ENCODE peak calls at places on chromosome X, in four cellular contexts. V is HFF-Myc, D is cardiac fibroblast, R is endothelial cell of umbilical vein. Z is an unnamed sample.

GRCh38 chrX:36909584-36909983 is 98.6 kb upstream of the FAM47C start:
- DNase-seq in V (no peak), D (peak), R (no peak), Z (no peak)

GRCh38 chrX:30228526-30228925 is 1.9 kb upstream of the MAGEB3 start:
- DNase-seq in V (no peak), R (no peak), D (no peak), Z (no peak)

GRCh38 chrX:96791559-96791958 is 92.1 kb upstream of the RPA4 start:
- DNase-seq in R (no peak), D (peak), V (no peak), Z (peak)

GRCh38 chrX:119155416-119156035 is 27.9 kb upstream of the KIAA1210 start:
- DNase-seq in R (peak), D (peak), V (peak), Z (peak)

GRCh38 chrX:33336783-33337182 is 125.4 kb upstream of the DMD start:
- DNase-seq in R (peak), D (peak), V (no peak), Z (no peak)

GRCh38 chrX:45824471-45824870 is 623.8 kb upstream of the DIPK2B start:
- DNase-seq in R (peak), D (peak), V (peak), Z (peak)

GRCh38 chrX:104309169-104309568 is 54.4 kb upstream of the ESX1 start:
- DNase-seq in D (no peak), R (no peak), V (no peak), Z (no peak)

GRCh38 chrX:151896734-151897474 is 15.8 kb upstream of the MAGEA4 start:
- DNase-seq in R (no peak), V (no peak), D (peak), Z (peak)

GRCh38 chrX:44903107-44903506 is 30.1 kb downstream of the KDM6A start:
- DNase-seq in D (peak), V (no peak), R (peak), Z (no peak)

GRCh38 chrX:52271212-52271611 is 86.5 kb downstream of the MAGED4 start:
- DNase-seq in D (peak), R (no peak), V (no peak), Z (no peak)

GRCh38 chrX:121389976-121390709 is 342.7 kb downstream of the GLUD2 start:
- DNase-seq in D (peak), R (no peak), V (no peak), Z (peak)

GRCh38 chrX:11458175-11458574 is 165.0 kb downstream of the AMELX start:
- DNase-seq in D (no peak), V (no peak), R (no peak), Z (no peak)

GRCh38 chrX:150767475-150768131 is 74.4 kb downstream of the MTMR1 start:
- DNase-seq in R (no peak), D (peak), V (peak), Z (peak)

GRCh38 chrX:26445288-26445687 is 229.3 kb downstream of the MAGEB5 start:
- DNase-seq in V (no peak), D (no peak), R (no peak), Z (no peak)

GRCh38 chrX:49915352-49916222 is 6.8 kb upstream of the CLCN5 start:
- DNase-seq in D (peak), V (no peak), R (peak), Z (no peak)

GRCh38 chrX:75156537-75156945 is 458 bp upstream of the ABCB7 start:
- DNase-seq in V (no peak), D (peak), R (peak), Z (peak)

GRCh38 chrX:74535633-74536141 is 78.7 kb downstream of the RLIM start:
- DNase-seq in D (peak), V (no peak), R (peak), Z (peak)

GRCh38 chrX:39759526-39760224 is 338.1 kb downstream of the BCOR start:
- DNase-seq in R (peak), D (peak), V (no peak), Z (peak)

GRCh38 chrX:29787666-29788065 is 427.7 kb upstream of the MAGEB2 start:
- DNase-seq in D (peak), R (no peak), V (no peak), Z (no peak)

GRCh38 chrX:69137371-69137881 is 27.8 kb downstream of the PJA1 start:
- DNase-seq in D (peak), V (no peak), R (no peak), Z (no peak)

GRCh38 chrX:130857207-130857606 is 45.8 kb downstream of the ENOX2 start:
- DNase-seq in D (no peak), R (no peak), V (no peak), Z (no peak)

GRCh38 chrX:72142094-72142843 is 10.6 kb upstream of the RTL5 start:
- DNase-seq in R (no peak), V (no peak), D (no peak), Z (no peak)

GRCh38 chrX:46579250-46579649 is 5.7 kb downstream of the CHST7 start:
- DNase-seq in R (no peak), D (no peak), V (no peak), Z (no peak)

GRCh38 chrX:19332983-19333382 is 10.7 kb upstream of the PDHA1 start:
- DNase-seq in R (no peak), D (peak), V (peak), Z (no peak)

GRCh38 chrX:102712967-102713677 is 874 bp downstream of the GPRASP2 start:
- DNase-seq in R (peak), D (peak), V (no peak), Z (no peak)

GRCh38 chrX:150365051-150365952 is 2.2 kb downstream of the MAMLD1 start:
- DNase-seq in R (peak), V (no peak), D (peak), Z (no peak)

GRCh38 chrX:109409181-109409580 is 72.7 kb downstream of the GUCY2F start:
- DNase-seq in V (no peak), R (no peak), D (no peak), Z (no peak)

GRCh38 chrX:68723491-68724155 is 76.2 kb downstream of the STARD8 start:
- DNase-seq in V (no peak), D (no peak), R (no peak), Z (no peak)

GRCh38 chrX:17851854-17852253 is 9.2 kb downstream of the RAI2 start:
- DNase-seq in R (no peak), D (no peak), V (no peak), Z (no peak)

GRCh38 chrX:153706799-153707198 is 17.4 kb downstream of the BCAP31 start:
- DNase-seq in V (no peak), R (no peak), D (no peak), Z (no peak)

GRCh38 chrX:32871636-32872035 is 339.7 kb downstream of the DMD start:
- DNase-seq in D (peak), R (no peak), V (no peak), Z (no peak)

GRCh38 chrX:121987163-121987562 is 939.8 kb downstream of the GLUD2 start:
- DNase-seq in R (no peak), D (peak), V (peak), Z (peak)

GRCh38 chrX:38898261-38898660 is 97.0 kb downstream of the MID1IP1 start:
- DNase-seq in D (no peak), V (no peak), R (no peak), Z (no peak)

GRCh38 chrX:15310117-15310516 is 5.3 kb downstream of the ASB11 start:
- DNase-seq in D (peak), R (peak), V (no peak), Z (no peak)
- H3K4me3 ChIP-seq in D (no peak), R (no peak), V (no peak), Z (no peak)

DNA sequence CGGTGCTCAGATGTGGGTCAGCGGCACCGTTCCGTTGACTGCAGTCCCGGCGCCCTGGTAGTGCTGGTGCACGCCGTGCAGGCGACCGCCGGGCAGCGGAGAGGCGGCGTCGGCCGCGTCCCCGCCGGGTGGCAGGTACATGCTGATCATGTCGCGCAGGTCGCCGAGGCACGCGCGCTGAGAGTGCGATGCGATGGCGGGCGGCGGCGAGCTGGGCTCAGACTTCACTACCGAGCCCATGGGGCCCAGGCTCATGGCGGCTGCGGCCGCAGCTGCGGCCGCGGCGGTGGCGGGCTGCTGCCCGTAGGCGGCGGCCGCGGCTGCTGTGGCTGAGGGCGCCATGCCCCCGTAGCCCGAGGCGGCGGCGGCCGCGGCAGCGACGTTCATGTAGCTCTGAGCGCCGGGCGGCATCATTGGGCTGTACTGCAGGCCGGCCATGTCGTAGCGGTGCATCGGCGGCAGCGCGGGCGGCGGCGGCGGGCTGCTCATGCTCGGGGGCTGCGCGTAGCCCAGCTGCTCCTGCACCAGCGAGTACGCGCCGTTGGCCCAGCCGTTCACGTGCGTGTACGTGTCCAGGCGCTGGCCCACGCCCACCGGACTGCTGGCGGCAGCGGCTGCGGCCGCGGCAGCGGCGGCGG is 1.0 kb downstream of the SOX3 start:
- DNase-seq in R (peak), V (no peak), D (no peak), Z (no peak)
- H3K4me3 ChIP-seq in R (no peak), V (no peak), D (no peak), Z (peak)

GRCh38 chrX:117376460-117376859 is 740.1 kb downstream of the KLHL13 start:
- DNase-seq in R (no peak), D (no peak), V (no peak), Z (no peak)
- H3K4me3 ChIP-seq in R (no peak), D (no peak), V (no peak), Z (no peak)

DNA sequence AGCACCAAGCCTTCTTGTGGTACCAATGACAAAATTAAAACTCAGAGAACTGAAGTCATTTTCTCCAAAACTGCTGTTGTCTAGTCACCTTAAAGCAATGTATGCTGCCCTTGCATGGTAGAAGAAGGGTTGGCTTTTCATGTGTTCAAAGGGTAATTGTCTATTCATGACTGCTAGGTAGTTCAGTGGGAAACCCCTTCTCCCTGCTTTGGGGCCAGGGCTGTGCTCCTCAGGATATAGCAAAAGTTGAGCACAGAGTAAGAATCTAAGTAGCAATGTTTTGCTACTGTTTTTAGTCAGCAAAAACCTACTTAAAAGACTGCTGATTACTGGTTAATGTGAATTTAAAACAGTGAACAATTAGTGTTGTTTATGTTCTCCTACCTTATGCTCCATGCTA is 30.8 kb upstream of the FAM9B start:
- DNase-seq in R (no peak), V (no peak), D (no peak), Z (no peak)
- H3K4me3 ChIP-seq in R (no peak), V (no peak), D (no peak), Z (no peak)

DNA sequence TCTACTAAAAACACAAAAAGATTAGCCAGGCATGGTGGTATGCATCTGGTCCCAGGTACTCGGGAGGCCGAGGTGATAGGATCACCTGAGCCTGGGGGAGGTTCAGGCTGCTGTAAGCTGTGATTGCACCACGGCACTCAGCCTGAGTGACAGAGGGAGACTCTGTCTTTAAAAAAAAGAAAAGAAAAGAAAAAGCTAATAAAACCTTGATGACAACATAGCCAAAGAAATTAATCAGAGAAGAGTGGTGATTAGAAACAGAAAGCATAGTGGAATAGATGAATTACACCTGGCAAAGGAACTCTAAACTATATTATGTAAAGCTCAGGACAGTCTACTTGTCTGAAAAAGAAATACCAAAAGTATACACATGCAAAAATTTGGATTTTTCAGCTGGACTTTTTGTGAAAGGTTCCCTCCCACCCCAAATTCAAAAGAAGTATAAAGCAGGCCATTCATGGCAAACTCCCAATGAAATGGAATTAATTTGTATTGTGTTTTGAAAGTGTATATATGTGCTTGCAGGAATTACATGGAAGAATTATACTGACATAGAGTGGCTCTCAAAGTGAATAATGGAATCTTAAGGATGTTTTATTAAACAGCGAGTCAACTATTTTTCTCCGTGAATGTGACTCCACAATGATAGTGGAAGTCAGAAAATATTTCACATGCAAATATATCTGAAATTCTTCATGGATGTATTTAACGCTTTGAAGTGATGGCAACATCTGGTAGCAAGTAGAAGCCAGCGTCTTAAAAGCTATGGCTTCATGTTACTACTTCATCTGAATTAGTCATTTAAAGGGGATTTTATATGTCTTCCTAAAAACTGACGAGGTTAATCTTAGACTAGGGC is 22.1 kb downstream of the PLS3 start:
- DNase-seq in R (peak), V (no peak), D (peak), Z (no peak)
- H3K4me3 ChIP-seq in R (no peak), V (no peak), D (no peak), Z (no peak)

GRCh38 chrX:80432441-80432840 is 12.2 kb downstream of the TENT5D start:
- DNase-seq in V (no peak), D (peak), R (no peak), Z (no peak)

GRCh38 chrX:80431502-80431832 is 11.2 kb downstream of the TENT5D start:
- DNase-seq in D (no peak), R (no peak), V (no peak), Z (no peak)

GRCh38 chrX:80432863-80433262 is 12.6 kb downstream of the TENT5D start:
- DNase-seq in R (no peak), V (no peak), D (peak), Z (no peak)

DNA sequence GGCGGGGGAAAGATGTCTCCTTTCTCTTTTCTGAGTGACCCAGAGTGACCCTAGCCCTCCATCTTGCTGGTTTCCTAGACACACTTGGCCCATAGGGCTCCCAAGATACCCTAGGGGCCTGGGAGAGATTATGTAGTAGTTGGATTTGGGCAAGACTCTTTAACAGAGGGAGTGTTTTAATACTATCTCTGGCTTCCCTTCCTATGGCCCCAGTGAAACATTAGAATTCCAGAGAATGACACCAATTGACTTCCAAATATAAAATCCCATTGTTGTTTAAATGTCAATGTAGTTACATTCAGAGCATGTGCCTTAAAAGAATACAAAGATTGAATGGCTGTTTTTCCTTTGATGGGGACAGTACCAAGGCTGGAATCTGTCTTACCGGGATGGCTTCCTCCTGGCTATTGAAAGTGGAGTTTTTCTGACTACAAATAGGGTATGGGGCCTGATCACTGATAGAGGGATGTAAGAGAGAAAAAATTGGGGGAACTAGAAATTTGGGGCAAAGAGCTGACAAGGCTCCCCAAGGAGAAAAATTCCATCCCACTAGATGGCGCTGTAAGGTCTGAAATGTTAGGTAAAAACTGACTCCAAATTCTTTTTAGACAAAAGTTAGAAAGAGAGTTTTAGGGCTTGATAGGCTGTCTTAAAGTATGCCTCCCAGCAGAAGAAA is 10.7 kb downstream of the TENT5D start:
- DNase-seq in R (no peak), D (peak), V (no peak), Z (no peak)
- H3K4me3 ChIP-seq in R (no peak), D (no peak), V (no peak), Z (no peak)

GRCh38 chrX:138709886-138710285 is 1.6 kb downstream of the FGF13 start:
- DNase-seq in D (no peak), V (no peak), R (no peak), Z (no peak)
- H3K4me3 ChIP-seq in D (no peak), V (no peak), R (no peak), Z (no peak)